ENCODE peak calls at places on chromosomes 11 and 22, in five cellular contexts. C is neural crest cell; W is CD4-positive, alpha-beta T cell; X is right atrium auricular region; K is lower leg skin. E is an unnamed sample.

GRCh38 chr11:69881467-69882269 is 62.5 kb upstream of the FGF3 start:
- DNase-seq in C (peak), W (no peak), X (no peak), K (no peak), E (no peak)

GRCh38 chr11:50412832-50413231 is 380.2 kb downstream of the OR4C45 start:
- DNase-seq in C (no peak), W (no peak), X (no peak), K (no peak), E (no peak)

GRCh38 chr11:6438979-6439571 is 1.7 kb downstream of the HPX start:
- DNase-seq in C (peak), W (peak), X (no peak), K (no peak), E (no peak)

GRCh38 chr11:39617971-39618370 is 1841.5 kb downstream of the LRRC4C start:
- DNase-seq in C (no peak), W (no peak), X (no peak), K (no peak), E (no peak)

GRCh38 chr11:61369372-61370348 is 7.5 kb downstream of the TMEM138 start:
- DNase-seq in C (no peak), W (no peak), X (peak), K (no peak), E (no peak)

GRCh38 chr11:10459029-10459970 is 4.2 kb downstream of the AMPD3 start:
- DNase-seq in C (no peak), W (peak), X (no peak), K (peak), E (no peak)

GRCh38 chr11:62757846-62758788 is 3.3 kb upstream of the POLR2G start:
- DNase-seq in C (no peak), W (no peak), X (no peak), K (no peak), E (no peak)

GRCh38 chr11:3879967-3880542 is 24.6 kb downstream of the STIM1 start:
- DNase-seq in C (no peak), W (no peak), X (no peak), K (no peak), E (no peak)

GRCh38 chr11:7444582-7444981 is 40.7 kb upstream of the OLFML1 start:
- DNase-seq in C (no peak), W (no peak), X (no peak), K (no peak), E (no peak)

GRCh38 chr11:59918987-59919589 is 19.1 kb upstream of the OOSP1 start:
- DNase-seq in C (peak), W (no peak), X (no peak), K (no peak), E (no peak)

GRCh38 chr11:45750439-45750838 is 54.5 kb upstream of the SLC35C1 start:
- DNase-seq in C (no peak), W (no peak), X (no peak), K (no peak), E (no peak)

GRCh38 chr11:47858169-47858543 is 10.0 kb upstream of the NUP160 start:
- DNase-seq in C (no peak), W (no peak), X (no peak), K (no peak), E (no peak)

GRCh38 chr22:18044548-18045271 is 20.3 kb upstream of the MICAL3 start:
- DNase-seq in C (no peak), W (no peak), X (no peak), K (no peak), E (no peak)

GRCh38 chr11:117369521-117369920 is 41.9 kb downstream of the CEP164 start:
- DNase-seq in C (no peak), W (no peak), X (no peak), K (no peak), E (no peak)

GRCh38 chr22:49979587-49980264 is 19.2 kb downstream of the PIM3 start:
- DNase-seq in C (no peak), W (no peak), X (no peak), K (peak), E (no peak)

GRCh38 chr11:101487775-101488174 is 96.0 kb downstream of the TRPC6 start:
- DNase-seq in C (no peak), W (no peak), X (no peak), K (no peak), E (no peak)

GRCh38 chr11:76810151-76810853 is 27.1 kb downstream of the TSKU start:
- DNase-seq in C (peak), W (no peak), X (peak), K (no peak), E (peak)

GRCh38 chr22:43136255-43136654 is 6.9 kb downstream of the MCAT start:
- DNase-seq in C (peak), W (peak), X (no peak), K (no peak), E (peak)

GRCh38 chr22:45163417-45164216 is at the start of gene NUP50:
- DNase-seq in C (peak), W (peak), X (peak), K (peak), E (peak)
- TF ChIP-seq CTCF in C (peak), W (no peak), X (peak), K (peak), E (no peak)

GRCh38 chr11:57324154-57324885 is 432 bp downstream of the TNKS1BP1 start:
- DNase-seq in C (peak), W (no peak), X (no peak), K (peak), E (peak)

GRCh38 chr11:57321996-57322880 is 2.5 kb downstream of the TNKS1BP1 start:
- DNase-seq in C (peak), W (no peak), X (peak), K (peak), E (peak)

GRCh38 chr11:57322881-57323467 is 1.8 kb downstream of the TNKS1BP1 start:
- DNase-seq in C (no peak), W (no peak), X (no peak), K (no peak), E (no peak)

GRCh38 chr11:57324886-57325734 is at the start of gene TNKS1BP1:
- DNase-seq in C (peak), W (peak), X (peak), K (peak), E (peak)

DNA sequence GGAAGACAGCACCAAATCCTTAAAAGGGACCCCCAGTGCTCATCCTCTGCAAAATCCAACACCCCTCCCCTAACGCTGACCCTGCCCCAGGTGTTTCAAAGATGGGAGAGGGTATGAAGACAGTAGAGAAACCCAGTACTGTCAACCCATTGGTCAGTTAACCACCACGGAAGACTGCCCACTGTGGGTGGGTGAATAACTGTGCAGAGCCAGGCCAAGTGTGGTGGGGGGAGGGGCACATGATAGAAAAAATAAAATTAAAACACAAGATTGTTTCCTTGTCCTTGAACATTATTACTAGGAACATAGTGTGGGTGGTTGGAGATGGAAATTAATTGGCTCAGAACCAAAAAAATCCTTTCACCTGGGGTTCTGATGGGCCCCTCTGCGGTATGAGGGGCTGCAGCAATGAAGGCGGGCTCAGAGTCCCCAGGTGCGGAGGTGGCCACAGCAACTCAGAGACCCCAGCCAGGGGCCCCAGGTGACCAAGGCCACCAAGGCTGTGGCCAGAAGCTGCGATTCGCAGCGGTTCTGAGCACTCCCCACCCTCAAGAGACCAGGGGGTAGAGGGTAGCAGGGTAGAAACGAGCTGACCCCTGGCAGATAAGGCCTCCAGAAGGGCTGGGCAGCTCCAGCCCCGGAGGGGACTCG is 1.1 kb downstream of the TNKS1BP1 start:
- DNase-seq in C (no peak), W (no peak), X (no peak), K (no peak), E (no peak)
- TF ChIP-seq CTCF in C (peak), W (no peak), X (no peak), K (no peak), E (no peak)

GRCh38 chr11:819129-819931 is 616 bp downstream of the PNPLA2 start:
- DNase-seq in C (peak), W (peak), X (peak), K (peak), E (peak)
- TF ChIP-seq CTCF in C (peak), W (peak), X (peak), K (no peak), E (peak)

GRCh38 chr22:33884829-33885228 is 35.4 kb downstream of the LARGE1 start:
- DNase-seq in C (no peak), W (no peak), X (no peak), K (no peak), E (no peak)
- TF ChIP-seq CTCF in C (no peak), W (no peak), X (no peak), K (no peak), E (no peak)

GRCh38 chr22:44444341-44445306 is 53.4 kb downstream of the RTL6 start:
- DNase-seq in C (no peak), W (no peak), X (no peak), K (peak), E (no peak)
- TF ChIP-seq CTCF in C (peak), W (no peak), X (no peak), K (no peak), E (no peak)

GRCh38 chr22:32269316-32269715 is 14.2 kb upstream of the SLC5A4 start:
- DNase-seq in C (no peak), W (no peak), X (no peak), K (no peak), E (no peak)
- TF ChIP-seq CTCF in C (no peak), W (no peak), X (no peak), K (no peak), E (no peak)

GRCh38 chr11:34910817-34911216 is 5.4 kb downstream of the APIP start:
- DNase-seq in C (no peak), W (no peak), X (no peak), K (no peak), E (no peak)

GRCh38 chr11:34916014-34916809 is at the start of the genes APIP and PDHX:
- DNase-seq in C (peak), W (peak), X (peak), K (peak), E (peak)

GRCh38 chr11:34909955-34910354 is 6.2 kb downstream of the APIP start:
- DNase-seq in C (no peak), W (no peak), X (no peak), K (no peak), E (no peak)

GRCh38 chr11:34916810-34917780 is 677 bp downstream of the PDHX start:
- DNase-seq in C (no peak), W (no peak), X (no peak), K (no peak), E (no peak)

GRCh38 chr11:34915136-34916013 is 804 bp downstream of the APIP start:
- DNase-seq in C (no peak), W (no peak), X (no peak), K (no peak), E (no peak)
- TF ChIP-seq CTCF in C (no peak), W (no peak), X (no peak), K (no peak), E (no peak)